ENCODE peak calls at places on chromosomes 1 and 21, in six cellular contexts. B is SK-N-SH; C is AG04449; Q is fibroblast of the conjunctiva; K is stimulated activated CD8-positive, alpha-beta memory T cell treated with anti-CD3 and anti-CD28 coated beads, Interleukin-2, amount 100 ng/mL, for 48 hours; N is WTC11. T is an unnamed sample.

GRCh38 chr1:201318504-201319340 is 35.4 kb downstream of the PKP1 start:
- DNase-seq in K (no peak), C (no peak), Q (no peak), N (no peak), B (no peak), T (no peak)

GRCh38 chr1:193019442-193020026 is 39.6 kb downstream of the UCHL5 start:
- DNase-seq in K (no peak), N (no peak), B (peak; percentile 9), Q (peak; percentile 59), C (no peak), T (peak; percentile 29)

GRCh38 chr1:33234131-33234530 is 22.2 kb upstream of the ZNF362 start:
- DNase-seq in N (no peak), B (no peak), Q (no peak), C (no peak), K (no peak), T (no peak)

GRCh38 chr1:53971718-53972117 is 25.6 kb downstream of the LRRC42 start:
- DNase-seq in C (no peak), Q (no peak), N (no peak), K (no peak), B (no peak), T (no peak)

GRCh38 chr21:46385846-46386725 is 62.1 kb downstream of the PCNT start:
- DNase-seq in Q (no peak), N (no peak), B (peak; percentile 89), K (no peak), C (no peak), T (no peak)

GRCh38 chr1:232891656-232892317 is 58.6 kb upstream of the NTPCR start:
- DNase-seq in N (no peak), K (no peak), Q (no peak), C (no peak), B (no peak), T (no peak)

GRCh38 chr1:89810880-89811279 is 10.0 kb upstream of the LRRC8D start:
- DNase-seq in N (no peak), K (no peak), B (no peak), Q (no peak), C (no peak), T (no peak)

GRCh38 chr1:62437273-62437945 is 560 bp downstream of the USP1 start:
- DNase-seq in B (no peak), K (no peak), C (no peak), N (no peak), Q (no peak), T (no peak)

GRCh38 chr21:45385549-45386050 is 19.4 kb upstream of the COL18A1 start:
- DNase-seq in B (no peak), C (no peak), K (no peak), Q (no peak), N (no peak), T (no peak)

GRCh38 chr1:228350831-228351781 is 55.5 kb downstream of the TRIM11 start:
- DNase-seq in K (no peak), C (no peak), B (no peak), N (peak; percentile 9), Q (no peak), T (no peak)

GRCh38 chr1:212718499-212718898 is 18.9 kb upstream of the BATF3 start:
- DNase-seq in C (no peak), Q (no peak), K (no peak), B (no peak), N (no peak), T (no peak)

GRCh38 chr1:178093958-178094751 is at the start of gene RASAL2:
- DNase-seq in N (peak; percentile 82), C (no peak), Q (no peak), B (peak; percentile 93), K (peak; percentile 1), T (peak; percentile 76)

GRCh38 chr21:45542667-45543370 is 579 bp upstream of the SLC19A1 start:
- DNase-seq in N (peak; percentile 46), Q (no peak), C (no peak), B (peak; percentile 62), K (no peak), T (no peak)

GRCh38 chr1:30384286-30385245 is 338.8 kb downstream of the MATN1 start:
- DNase-seq in K (no peak), C (no peak), B (peak; percentile 76), N (no peak), Q (no peak), T (peak; percentile 40)

GRCh38 chr1:25525360-25525688 is 18.1 kb upstream of the LDLRAP1 start:
- DNase-seq in B (no peak), Q (no peak), K (no peak), N (no peak), C (no peak), T (no peak)

GRCh38 chr1:198472123-198472522 is 68.4 kb downstream of the ATP6V1G3 start:
- DNase-seq in C (no peak), B (no peak), N (peak; percentile 8), Q (no peak), K (no peak), T (no peak)

GRCh38 chr1:12472798-12473551 is 145.0 kb downstream of the DHRS3 start:
- DNase-seq in C (no peak), B (no peak), K (peak; percentile 69), N (no peak), Q (no peak), T (no peak)

GRCh38 chr1:226212545-226212944 is 10.9 kb upstream of the MIXL1 start:
- DNase-seq in N (no peak), K (no peak), B (no peak), C (no peak), Q (no peak), T (no peak)

GRCh38 chr1:88730995-88731394 is 46.9 kb downstream of the PKN2 start:
- DNase-seq in N (no peak), C (no peak), Q (no peak), K (no peak), B (no peak), T (no peak)

GRCh38 chr1:30081379-30082102 is 641.8 kb downstream of the MATN1 start:
- DNase-seq in N (no peak), Q (no peak), B (no peak), K (no peak), C (no peak), T (no peak)

GRCh38 chr1:112332751-112333150 is 63.3 kb upstream of the CTTNBP2NL start:
- DNase-seq in Q (no peak), B (no peak), N (no peak), K (no peak), C (no peak), T (no peak)

GRCh38 chr1:40141878-40142535 is 19.2 kb upstream of the RLF start:
- DNase-seq in C (no peak), B (no peak), Q (no peak), K (no peak), N (no peak), T (no peak)

GRCh38 chr1:227949954-227950734 is 2.4 kb upstream of the WNT9A start:
- DNase-seq in B (no peak), C (no peak), Q (no peak), K (no peak), N (no peak), T (peak; percentile 1)

GRCh38 chr1:87369736-87370135 is 41.1 kb downstream of the LMO4 start:
- DNase-seq in C (no peak), K (no peak), N (no peak), Q (no peak), B (peak; percentile 64), T (peak; percentile 93)

GRCh38 chr21:31203371-31204054 is 140.5 kb downstream of the TIAM1 start:
- DNase-seq in K (no peak), N (no peak), Q (no peak), B (no peak), C (peak; percentile 34), T (no peak)

GRCh38 chr1:177958092-177958491 is 11.8 kb downstream of the SEC16B start:
- DNase-seq in B (no peak), N (no peak), C (no peak), Q (no peak), K (no peak), T (no peak)